ENCODE peak calls at places on chromosomes 7 and 10, in five cellular contexts. G is esophagus squamous epithelium, K is PC-3, T is lower leg skin, W is HL-60. H is an unnamed sample.

GRCh38 chr10:130764651-130765050 is 546.9 kb downstream of the TCERG1L start:
- DNase-seq in W (no peak), G (no peak), K (no peak), T (no peak), H (no peak)

GRCh38 chr7:33601081-33601480 is 304.3 kb upstream of the BMPER start:
- DNase-seq in G (no peak), K (no peak), W (no peak), T (no peak), H (no peak)

GRCh38 chr10:1594372-1595241 is 142.7 kb downstream of the ADARB2 start:
- DNase-seq in G (no peak), W (no peak), T (peak), K (no peak), H (no peak)

GRCh38 chr7:2894118-2894940 is 50.2 kb upstream of the GNA12 start:
- DNase-seq in W (peak), G (no peak), T (no peak), K (no peak), H (no peak)

GRCh38 chr7:116395125-116395791 is 104.3 kb upstream of the CAV2 start:
- DNase-seq in W (no peak), G (no peak), K (peak), T (no peak), H (no peak)

GRCh38 chr10:6511347-6511746 is 68.7 kb downstream of the PRKCQ start:
- DNase-seq in T (no peak), G (no peak), K (no peak), W (no peak), H (no peak)

GRCh38 chr10:126350216-126350992 is 37.9 kb downstream of the ADAM12 start:
- DNase-seq in G (no peak), K (peak), W (no peak), T (no peak), H (no peak)

GRCh38 chr7:129771928-129772479 is 160.5 kb downstream of the NRF1 start:
- DNase-seq in W (no peak), K (no peak), G (no peak), T (no peak), H (no peak)

GRCh38 chr7:131538791-131539179 is 17.6 kb downstream of the PODXL start:
- DNase-seq in T (no peak), W (no peak), G (no peak), K (peak), H (no peak)

GRCh38 chr7:51315393-51316261 is 982 bp downstream of the COBL start:
- DNase-seq in T (peak), W (no peak), G (no peak), K (peak), H (no peak)

GRCh38 chr7:106418094-106418493 is 133.3 kb upstream of the NAMPT start:
- DNase-seq in T (no peak), G (no peak), W (peak), K (no peak), H (no peak)

GRCh38 chr10:99551616-99552015 is 18.9 kb downstream of the NKX2-3 start:
- DNase-seq in W (no peak), G (no peak), T (no peak), K (no peak), H (no peak)

GRCh38 chr10:28806951-28807759 is 129.8 kb downstream of the BAMBI start:
- DNase-seq in T (no peak), W (no peak), G (no peak), K (no peak), H (no peak)

GRCh38 chr7:128115326-128115820 is 84.1 kb upstream of the LRRC4 start:
- DNase-seq in G (no peak), W (no peak), K (peak), T (peak), H (no peak)

GRCh38 chr7:240887-241421 is 48.6 kb downstream of the FAM20C start:
- DNase-seq in W (no peak), T (no peak), K (no peak), G (no peak), H (no peak)

GRCh38 chr7:128708824-128709223 is 30.3 kb upstream of the CALU start:
- DNase-seq in W (no peak), G (no peak), K (no peak), T (peak), H (no peak)

GRCh38 chr7:12066561-12066960 is 144.5 kb upstream of the TMEM106B start:
- DNase-seq in W (no peak), T (no peak), G (no peak), K (peak), H (no peak)

GRCh38 chr10:102918817-102919236 is 733 bp downstream of the CNNM2 start:
- DNase-seq in W (peak), K (no peak), G (no peak), T (no peak), H (no peak)

GRCh38 chr7:95687759-95688343 is 84.5 kb upstream of the DYNC1I1 start:
- DNase-seq in G (no peak), W (peak), K (peak), T (no peak), H (no peak)

GRCh38 chr10:33129987-33130386 is 172.0 kb upstream of the ITGB1 start:
- DNase-seq in T (no peak), K (no peak), G (no peak), W (no peak), H (no peak)

GRCh38 chr7:15317215-15317614 is 244.6 kb downstream of the AGMO start:
- DNase-seq in T (no peak), G (no peak), K (no peak), W (no peak), H (no peak)

GRCh38 chr7:128783143-128783799 is 7.7 kb upstream of the OPN1SW start:
- DNase-seq in T (peak), K (no peak), W (no peak), G (no peak), H (peak)

GRCh38 chr10:48632166-48632565 is 27.3 kb upstream of the ARHGAP22 start:
- DNase-seq in G (no peak), K (no peak), W (no peak), T (no peak), H (no peak)

GRCh38 chr7:114922652-114923402 is 933 bp downstream of the MDFIC start:
- DNase-seq in G (no peak), K (peak), T (peak), W (peak), H (no peak)

GRCh38 chr10:60384708-60385398 is 4.8 kb downstream of the ANK3 start:
- DNase-seq in W (no peak), K (peak), T (no peak), G (no peak), H (no peak)

GRCh38 chr10:20922461-20922860 is 25.4 kb upstream of the NEBL start:
- DNase-seq in T (no peak), G (no peak), K (no peak), W (no peak), H (no peak)

GRCh38 chr10:35219906-35220890 is 93.6 kb downstream of the CREM start:
- DNase-seq in G (no peak), W (no peak), K (no peak), T (no peak), H (no peak)

GRCh38 chr7:22561356-22561755 is 61.4 kb upstream of the STEAP1B start:
- DNase-seq in W (no peak), K (peak), G (no peak), T (peak), H (no peak)

GRCh38 chr7:73967832-73968295 is 60.1 kb upstream of the ELN start:
- DNase-seq in W (no peak), G (no peak), K (no peak), T (peak), H (no peak)

GRCh38 chr7:113076703-113077102 is 9.9 kb downstream of the GPR85 start:
- DNase-seq in K (no peak), W (no peak), T (no peak), G (no peak), H (no peak)

GRCh38 chr7:29806131-29806792 is at the start of gene WIPF3:
- DNase-seq in G (no peak), W (no peak), K (peak), T (no peak), H (no peak)

GRCh38 chr7:37312608-37313007 is 136.1 kb downstream of the ELMO1 start:
- DNase-seq in W (no peak), K (no peak), T (no peak), G (no peak), H (no peak)

GRCh38 chr7:39650676-39651075 is 27.3 kb downstream of the RALA start:
- DNase-seq in W (no peak), T (peak), G (no peak), K (no peak), H (no peak)

GRCh38 chr10:116490028-116490662 is 55.6 kb upstream of the PNLIP start:
- DNase-seq in K (peak), T (no peak), W (no peak), G (no peak), H (no peak)

GRCh38 chr7:30743371-30744074 is 8.4 kb upstream of the INMT start:
- DNase-seq in T (no peak), K (peak), G (no peak), W (no peak), H (no peak)

GRCh38 chr7:134448359-134449229 is 10.3 kb downstream of the AKR1B1 start:
- DNase-seq in K (peak), T (no peak), G (no peak), W (no peak), H (no peak)

GRCh38 chr10:124165827-124166226 is 72.4 kb upstream of the CHST15 start:
- DNase-seq in G (no peak), K (no peak), T (no peak), W (no peak), H (no peak)

GRCh38 chr7:18426564-18427226 is 68.9 kb upstream of the HDAC9 start:
- DNase-seq in W (no peak), K (peak), G (no peak), T (no peak), H (peak)

GRCh38 chr7:74092964-74093339 is 9.3 kb downstream of the LIMK1 start:
- DNase-seq in G (no peak), K (no peak), W (peak), T (peak), H (no peak)

GRCh38 chr7:5429857-5430611 is 6.4 kb upstream of the TNRC18 start:
- DNase-seq in T (peak), K (peak), W (peak), G (no peak), H (no peak)